ENCODE peak calls at places on chromosomes 16 and 17, in nine cellular contexts. L is cardiac fibroblast, W is heart right ventricle, H is fibroblast of pulmonary artery, P is H9, X is ascending aorta, N is fibroblast of lung, Y is body of pancreas, I is natural killer cell. E is an unnamed sample.

GRCh38 chr17:8651013-8651412 is 20.5 kb upstream of the MYH10 start:
- DNase-seq in X (no peak), Y (no peak), I (no peak), W (no peak), N (no peak), P (no peak), L (no peak), H (no peak), E (no peak)

GRCh38 chr17:3485481-3486068 is 9.8 kb downstream of the ASPA start:
- DNase-seq in P (no peak), Y (peak; percentile 75), I (no peak), X (no peak), N (no peak), W (no peak), H (no peak), L (no peak), E (no peak)

GRCh38 chr16:67659675-67660563 is at the start of gene ACD:
- DNase-seq in L (peak; percentile 91), X (peak; percentile 95), I (peak; percentile 95), N (peak; percentile 89), P (peak; percentile 89), H (peak; percentile 88), W (peak; percentile 92), Y (peak; percentile 90), E (peak; percentile 99)

GRCh38 chr16:4693956-4694663 is 748 bp downstream of the NUDT16L1 start:
- DNase-seq in N (peak; percentile 67), I (peak; percentile 37), W (peak; percentile 58), X (peak; percentile 75), L (peak; percentile 63), H (peak; percentile 64), Y (peak; percentile 62), P (peak; percentile 49), E (peak; percentile 81)

GRCh38 chr17:83079766-83080616 is 582 bp downstream of the METRNL start:
- DNase-seq in L (no peak), X (no peak), N (no peak), I (peak; percentile 64), H (no peak), W (no peak), Y (no peak), P (no peak), E (no peak)

GRCh38 chr16:85592700-85593502 is 20.2 kb upstream of the GSE1 start:
- DNase-seq in X (no peak), N (peak; percentile 62), P (no peak), W (no peak), I (no peak), H (no peak), L (peak; percentile 34), Y (no peak), E (no peak)

GRCh38 chr17:47694018-47694817 is at the start of gene TBKBP1:
- DNase-seq in P (peak; percentile 90), X (no peak), Y (peak; percentile 66), I (no peak), L (peak; percentile 80), H (peak; percentile 76), N (peak; percentile 77), W (peak; percentile 65), E (peak; percentile 54)

GRCh38 chr17:81487487-81488275 is 24.9 kb downstream of the ACTG1 start:
- DNase-seq in P (peak; percentile 81), H (peak; percentile 69), I (peak; percentile 68), X (peak; percentile 84), Y (peak; percentile 84), N (peak; percentile 62), L (peak; percentile 74), W (peak; percentile 89), E (peak; percentile 96)

GRCh38 chr16:49057391-49057790 is 224.2 kb downstream of the CBLN1 start:
- DNase-seq in L (no peak), Y (no peak), P (no peak), X (no peak), I (no peak), N (no peak), W (no peak), H (no peak), E (no peak)

GRCh38 chr16:49056546-49056945 is 225.1 kb downstream of the CBLN1 start:
- DNase-seq in P (no peak), X (no peak), H (no peak), N (no peak), W (no peak), I (no peak), Y (no peak), L (no peak), E (no peak)

GRCh38 chr16:49055824-49056545 is 225.7 kb downstream of the CBLN1 start:
- DNase-seq in L (no peak), W (no peak), P (no peak), X (no peak), N (no peak), Y (no peak), H (no peak), I (no peak), E (no peak)

GRCh38 chr16:49061315-49061714 is 220.3 kb downstream of the CBLN1 start:
- DNase-seq in P (no peak), L (no peak), N (no peak), X (no peak), W (peak; percentile 36), Y (no peak), H (no peak), I (no peak), E (no peak)

DNA sequence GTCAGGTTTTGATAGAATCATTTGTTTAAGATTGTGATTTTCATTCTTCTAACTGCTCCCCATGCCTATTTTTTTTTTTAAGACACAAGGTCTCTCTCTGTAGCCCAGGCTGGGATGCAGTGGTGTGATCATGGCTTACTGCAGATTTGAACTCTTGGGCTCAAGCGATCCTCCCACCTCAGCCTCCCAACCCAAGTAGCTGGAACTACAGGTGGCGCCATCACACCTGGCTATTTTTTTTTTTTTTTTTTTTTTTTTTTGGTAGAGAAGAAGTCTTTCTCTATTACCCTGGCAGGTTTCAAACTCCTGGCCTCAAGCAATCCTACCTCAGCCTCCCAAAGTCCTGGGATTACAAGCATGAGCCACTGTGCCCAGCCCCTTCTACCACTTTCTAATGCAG is 223.3 kb downstream of the CBLN1 start:
- DNase-seq in P (no peak), L (no peak), W (no peak), N (no peak), Y (no peak), X (no peak), I (no peak), H (no peak), E (no peak)
- TF ChIP-seq CTCF in P (peak; percentile 46), L (no peak), W (no peak), N (no peak), Y (no peak), X (no peak), I (no peak), H (no peak), E (no peak)

DNA sequence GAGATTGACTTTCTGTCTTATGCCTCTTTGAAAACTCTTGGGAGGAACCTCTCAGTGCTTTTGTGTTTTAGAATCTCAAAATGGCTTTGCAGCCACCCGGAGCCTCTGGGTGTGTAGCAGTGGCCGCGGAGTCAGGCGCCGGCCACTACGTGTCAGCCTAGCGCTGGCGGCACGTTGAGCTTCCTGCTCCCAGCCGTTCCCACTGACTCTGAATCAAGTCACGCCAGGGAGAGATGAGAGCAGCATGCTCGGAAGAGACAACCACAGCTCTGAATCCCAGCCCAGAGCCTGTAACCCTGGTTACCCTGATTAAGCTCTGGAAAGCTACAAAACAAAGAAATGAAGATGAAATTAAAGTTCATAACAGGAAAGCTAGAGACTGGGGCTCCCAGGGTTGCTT is 97.4 kb upstream of the CACNG5 start:
- DNase-seq in W (peak; percentile 40), Y (peak; percentile 43), I (no peak), X (no peak), L (peak; percentile 76), N (peak; percentile 45), P (peak; percentile 79), H (peak; percentile 58), E (no peak)
- TF ChIP-seq CTCF in W (no peak), Y (no peak), I (no peak), X (peak; percentile 16), L (no peak), N (peak; percentile 29), P (peak; percentile 70), H (peak; percentile 30), E (no peak)

GRCh38 chr16:88753600-88753999 is 31.4 kb downstream of the PIEZO1 start:
- DNase-seq in W (no peak), Y (no peak), I (no peak), X (no peak), N (no peak), L (no peak), H (no peak), P (no peak), E (no peak)

GRCh38 chr16:88758227-88758943 is 26.6 kb downstream of the PIEZO1 start:
- DNase-seq in H (no peak), N (no peak), W (no peak), Y (no peak), L (no peak), I (no peak), P (no peak), X (no peak), E (no peak)

GRCh38 chr16:88754109-88754911 is 30.7 kb downstream of the PIEZO1 start:
- DNase-seq in N (no peak), L (no peak), W (no peak), H (no peak), P (no peak), I (no peak), Y (no peak), X (no peak), E (no peak)

GRCh38 chr16:88754912-88755744 is 29.9 kb downstream of the PIEZO1 start:
- DNase-seq in W (no peak), L (peak; percentile 44), I (no peak), N (peak; percentile 42), H (peak; percentile 50), Y (no peak), X (no peak), P (peak; percentile 81), E (no peak)

DNA sequence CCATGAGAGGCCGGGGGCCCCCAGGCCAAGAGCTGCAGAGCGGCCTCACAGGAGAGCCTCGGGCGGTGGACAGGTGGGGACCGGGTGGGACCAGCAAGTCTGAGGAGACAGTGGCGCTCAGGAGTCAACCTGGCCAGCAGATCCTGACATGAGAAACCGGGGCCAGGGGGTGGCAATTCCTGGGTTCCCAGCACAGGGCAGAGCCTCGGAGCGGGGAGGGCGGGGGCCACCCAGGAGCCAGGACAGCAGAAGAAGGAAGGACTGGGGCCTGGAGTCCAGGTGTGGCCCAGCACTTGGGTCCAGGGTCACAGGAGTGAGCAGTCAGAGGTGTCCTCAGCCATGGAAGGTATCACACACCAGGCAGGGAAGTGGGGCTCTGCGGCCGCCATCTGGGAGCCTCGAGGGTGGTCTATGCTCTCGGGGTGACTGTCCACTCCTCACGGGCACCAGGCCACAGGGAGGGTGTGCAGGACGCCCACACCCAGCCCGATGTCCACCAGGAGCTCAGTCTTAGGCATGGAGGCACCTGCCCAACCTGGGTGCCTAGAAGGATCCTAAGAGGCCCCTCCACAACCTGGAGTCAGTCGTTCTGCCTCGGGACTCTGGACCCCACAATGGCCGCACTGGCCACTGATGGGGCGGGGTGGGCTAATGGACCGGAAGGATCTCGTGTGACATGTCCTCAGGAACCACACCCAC is 29.1 kb downstream of the PIEZO1 start:
- DNase-seq in N (no peak), X (no peak), L (no peak), W (no peak), H (no peak), Y (no peak), P (no peak), I (no peak), E (no peak)
- TF ChIP-seq CTCF in N (no peak), X (no peak), L (no peak), W (no peak), H (no peak), Y (no peak), P (no peak), I (no peak), E (no peak)

GRCh38 chr17:29931253-29931932 is 1.4 kb upstream of the SSH2 start:
- DNase-seq in N (peak; percentile 82), L (peak; percentile 86), I (peak; percentile 35), P (peak; percentile 56), Y (peak; percentile 79), H (peak; percentile 84), X (peak; percentile 74), W (peak; percentile 24), E (peak; percentile 66)

GRCh38 chr17:29936724-29937123 is 4.7 kb upstream of the EFCAB5 start:
- DNase-seq in H (no peak), X (no peak), P (no peak), L (no peak), I (no peak), W (no peak), Y (no peak), N (no peak), E (no peak)

GRCh38 chr17:29930399-29931010 is 477 bp upstream of the SSH2 start:
- DNase-seq in I (no peak), H (no peak), X (no peak), W (no peak), N (peak; percentile 60), L (no peak), Y (peak; percentile 12), P (no peak), E (no peak)

GRCh38 chr17:29929544-29930398 is at the start of gene SSH2:
- DNase-seq in N (peak; percentile 75), Y (peak; percentile 92), H (peak; percentile 83), L (peak; percentile 86), W (peak; percentile 89), P (peak; percentile 94), X (peak; percentile 87), I (peak; percentile 81), E (peak; percentile 89)

GRCh38 chr17:29933379-29933778 is 3.4 kb upstream of the SSH2 start:
- DNase-seq in P (peak; percentile 40), W (no peak), X (no peak), H (peak; percentile 67), L (peak; percentile 68), N (peak; percentile 50), I (no peak), Y (no peak), E (no peak)
- TF ChIP-seq CTCF in P (peak; percentile 62), W (no peak), X (peak; percentile 7), H (peak; percentile 67), L (peak; percentile 38), N (peak; percentile 51), I (no peak), Y (no peak), E (no peak)

E was measured in GM10248.